ENCODE peak calls at places on chromosome 13, in ten cellular contexts. One of them, this sample, is unnamed.
A peak's percentile ranks its signal among the peaks of the same experiment; 100 is the strongest.

GRCh38 chr13:59250276-59250990 is 913.3 kb downstream of the DIAPH3 start:
- DNase-seq in effector memory CD4-positive, alpha-beta T cell: no peak
- DNase-seq in astrocyte: no peak
- DNase-seq in IMR-90: no peak
- DNase-seq in GM23248: no peak
- DNase-seq in transverse colon: no peak
- DNase-seq in OCI-LY7: no peak
- DNase-seq in left ventricle myocardium inferior: no peak
- DNase-seq in dorsolateral prefrontal cortex: no peak
- DNase-seq in tibial artery: no peak
- DNase-seq in this sample: no peak

GRCh38 chr13:48873598-48873997 is 102.1 kb upstream of the FNDC3A start:
- DNase-seq in effector memory CD4-positive, alpha-beta T cell: no peak
- DNase-seq in astrocyte: peak; percentile 14
- DNase-seq in IMR-90: peak; percentile 59
- DNase-seq in GM23248: peak; percentile 68
- DNase-seq in transverse colon: no peak
- DNase-seq in OCI-LY7: no peak
- DNase-seq in left ventricle myocardium inferior: no peak
- DNase-seq in dorsolateral prefrontal cortex: no peak
- DNase-seq in tibial artery: no peak
- DNase-seq in this sample: peak; percentile 27

GRCh38 chr13:24664726-24665409 is 15.3 kb upstream of the ATP12A start:
- DNase-seq in effector memory CD4-positive, alpha-beta T cell: no peak
- DNase-seq in astrocyte: peak; percentile 73
- DNase-seq in IMR-90: peak; percentile 63
- DNase-seq in GM23248: peak; percentile 85
- DNase-seq in transverse colon: no peak
- DNase-seq in OCI-LY7: no peak
- DNase-seq in left ventricle myocardium inferior: no peak
- DNase-seq in dorsolateral prefrontal cortex: no peak
- DNase-seq in tibial artery: no peak
- DNase-seq in this sample: no peak

GRCh38 chr13:41788552-41788951 is 172.4 kb downstream of the VWA8 start:
- DNase-seq in effector memory CD4-positive, alpha-beta T cell: no peak
- DNase-seq in astrocyte: no peak
- DNase-seq in IMR-90: no peak
- DNase-seq in GM23248: no peak
- DNase-seq in transverse colon: no peak
- DNase-seq in OCI-LY7: no peak
- DNase-seq in left ventricle myocardium inferior: no peak
- DNase-seq in dorsolateral prefrontal cortex: no peak
- DNase-seq in tibial artery: no peak
- DNase-seq in this sample: no peak

GRCh38 chr13:103140001-103140671 is 73.9 kb upstream of the SLC10A2 start:
- DNase-seq in effector memory CD4-positive, alpha-beta T cell: no peak
- DNase-seq in astrocyte: no peak
- DNase-seq in IMR-90: no peak
- DNase-seq in GM23248: peak; percentile 1
- DNase-seq in transverse colon: no peak
- DNase-seq in OCI-LY7: peak; percentile 72
- DNase-seq in left ventricle myocardium inferior: no peak
- DNase-seq in dorsolateral prefrontal cortex: no peak
- DNase-seq in tibial artery: no peak
- DNase-seq in this sample: peak; percentile 27

GRCh38 chr13:108943842-108944241 is 314.4 kb downstream of the MYO16 start:
- DNase-seq in effector memory CD4-positive, alpha-beta T cell: no peak
- DNase-seq in astrocyte: no peak
- DNase-seq in IMR-90: no peak
- DNase-seq in GM23248: no peak
- DNase-seq in transverse colon: no peak
- DNase-seq in OCI-LY7: no peak
- DNase-seq in left ventricle myocardium inferior: no peak
- DNase-seq in dorsolateral prefrontal cortex: no peak
- DNase-seq in tibial artery: no peak
- DNase-seq in this sample: no peak

GRCh38 chr13:112605531-112605990 is 17.6 kb upstream of the TUBGCP3 start:
- DNase-seq in effector memory CD4-positive, alpha-beta T cell: no peak
- DNase-seq in astrocyte: no peak
- DNase-seq in IMR-90: no peak
- DNase-seq in GM23248: peak; percentile 56
- DNase-seq in transverse colon: no peak
- DNase-seq in OCI-LY7: no peak
- DNase-seq in left ventricle myocardium inferior: no peak
- DNase-seq in dorsolateral prefrontal cortex: no peak
- DNase-seq in tibial artery: no peak
- DNase-seq in this sample: no peak

GRCh38 chr13:81133066-81133465 is 792.1 kb upstream of the SPRY2 start:
- DNase-seq in effector memory CD4-positive, alpha-beta T cell: no peak
- DNase-seq in astrocyte: peak; percentile 79
- DNase-seq in IMR-90: no peak
- DNase-seq in GM23248: no peak
- DNase-seq in transverse colon: no peak
- DNase-seq in OCI-LY7: no peak
- DNase-seq in left ventricle myocardium inferior: no peak
- DNase-seq in dorsolateral prefrontal cortex: no peak
- DNase-seq in tibial artery: no peak
- DNase-seq in this sample: no peak

GRCh38 chr13:93227280-93227905 is 786 bp downstream of the GPC6 start:
- DNase-seq in effector memory CD4-positive, alpha-beta T cell: no peak
- DNase-seq in astrocyte: peak; percentile 47
- DNase-seq in IMR-90: peak; percentile 52
- DNase-seq in GM23248: peak; percentile 72
- DNase-seq in transverse colon: peak; percentile 11
- DNase-seq in OCI-LY7: no peak
- DNase-seq in left ventricle myocardium inferior: no peak
- DNase-seq in dorsolateral prefrontal cortex: peak; percentile 16
- DNase-seq in tibial artery: no peak
- DNase-seq in this sample: no peak

GRCh38 chr13:30464496-30465351 is 1.0 kb downstream of the HMGB1 start:
- DNase-seq in effector memory CD4-positive, alpha-beta T cell: peak; percentile 66
- DNase-seq in astrocyte: peak; percentile 77
- DNase-seq in IMR-90: peak; percentile 70
- DNase-seq in GM23248: peak; percentile 91
- DNase-seq in transverse colon: peak; percentile 78
- DNase-seq in OCI-LY7: peak; percentile 74
- DNase-seq in left ventricle myocardium inferior: peak; percentile 78
- DNase-seq in dorsolateral prefrontal cortex: peak; percentile 74
- DNase-seq in tibial artery: peak; percentile 71
- DNase-seq in this sample: no peak

GRCh38 chr13:98143601-98144500 is 957 bp downstream of the FARP1 start:
- DNase-seq in effector memory CD4-positive, alpha-beta T cell: no peak
- DNase-seq in astrocyte: peak; percentile 39
- DNase-seq in IMR-90: peak; percentile 44
- DNase-seq in GM23248: peak; percentile 76
- DNase-seq in transverse colon: peak; percentile 23
- DNase-seq in OCI-LY7: no peak
- DNase-seq in left ventricle myocardium inferior: peak; percentile 20
- DNase-seq in dorsolateral prefrontal cortex: peak; percentile 7
- DNase-seq in tibial artery: peak; percentile 33
- DNase-seq in this sample: no peak

GRCh38 chr13:28532226-28533048 is 37.5 kb upstream of the FLT1 start:
- DNase-seq in effector memory CD4-positive, alpha-beta T cell: no peak
- DNase-seq in astrocyte: no peak
- DNase-seq in IMR-90: no peak
- DNase-seq in GM23248: peak; percentile 55
- DNase-seq in transverse colon: no peak
- DNase-seq in OCI-LY7: no peak
- DNase-seq in left ventricle myocardium inferior: peak; percentile 53
- DNase-seq in dorsolateral prefrontal cortex: no peak
- DNase-seq in tibial artery: peak; percentile 21
- DNase-seq in this sample: no peak

GRCh38 chr13:42720116-42720857 is 61.1 kb upstream of the FAM216B start:
- DNase-seq in effector memory CD4-positive, alpha-beta T cell: no peak
- DNase-seq in astrocyte: peak; percentile 96
- DNase-seq in IMR-90: peak; percentile 99
- DNase-seq in GM23248: peak; percentile 98
- DNase-seq in transverse colon: peak; percentile 55
- DNase-seq in OCI-LY7: no peak
- DNase-seq in left ventricle myocardium inferior: no peak
- DNase-seq in dorsolateral prefrontal cortex: no peak
- DNase-seq in tibial artery: no peak
- DNase-seq in this sample: no peak

DNA sequence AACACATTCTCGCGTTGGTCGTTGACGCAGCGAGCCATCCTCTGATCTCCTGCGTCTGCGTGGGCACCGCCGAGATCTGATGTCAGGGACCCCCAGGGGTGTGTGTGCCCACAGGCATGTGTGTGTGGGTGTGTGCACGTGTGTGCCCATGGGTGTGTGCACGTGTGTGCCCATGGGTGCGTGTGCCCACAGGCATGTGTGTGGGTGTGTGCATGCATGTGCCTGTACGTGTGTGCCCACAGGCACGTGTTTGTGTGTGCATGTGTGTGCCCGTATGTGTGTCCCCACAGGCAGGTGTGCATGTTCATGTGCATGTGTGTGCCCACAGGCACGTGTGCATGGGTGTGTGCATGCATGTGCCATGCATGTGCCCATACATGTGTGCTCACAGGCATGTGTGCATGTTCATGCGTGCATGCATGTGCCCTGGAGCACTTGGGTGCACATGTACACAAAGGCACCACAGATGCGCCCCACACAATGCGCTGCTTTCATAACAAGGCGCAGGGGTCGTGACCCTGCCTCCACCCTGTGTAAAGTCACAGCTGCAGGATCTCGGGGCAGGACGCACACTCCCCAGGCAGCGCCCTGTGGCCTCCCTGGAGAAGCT is 77.5 kb downstream of the RASA3 start:
- DNase-seq in effector memory CD4-positive, alpha-beta T cell: no peak
- DNase-seq in astrocyte: no peak
- DNase-seq in IMR-90: no peak
- DNase-seq in GM23248: no peak
- DNase-seq in transverse colon: no peak
- DNase-seq in OCI-LY7: no peak
- DNase-seq in left ventricle myocardium inferior: no peak
- DNase-seq in dorsolateral prefrontal cortex: no peak
- DNase-seq in tibial artery: no peak
- DNase-seq in this sample: no peak
- H3K27ac ChIP-seq in effector memory CD4-positive, alpha-beta T cell: no peak overlapping the region
- H3K27ac ChIP-seq in astrocyte: no peak overlapping the region
- H3K27ac ChIP-seq in IMR-90: no peak overlapping the region
- H3K27ac ChIP-seq in GM23248: no peak overlapping the region
- H3K27ac ChIP-seq in transverse colon: no peak overlapping the region
- H3K27ac ChIP-seq in OCI-LY7: no peak overlapping the region
- H3K27ac ChIP-seq in left ventricle myocardium inferior: no peak overlapping the region
- H3K27ac ChIP-seq in dorsolateral prefrontal cortex: peak overlapping the region; percentile 78
- H3K27ac ChIP-seq in tibial artery: no peak overlapping the region
- H3K27ac ChIP-seq in this sample: no peak overlapping the region

GRCh38 chr13:105587786-105588185 is 947.7 kb downstream of the EFNB2 start:
- DNase-seq in effector memory CD4-positive, alpha-beta T cell: no peak
- DNase-seq in astrocyte: peak; percentile 67
- DNase-seq in IMR-90: peak; percentile 2
- DNase-seq in GM23248: no peak
- DNase-seq in transverse colon: no peak
- DNase-seq in OCI-LY7: no peak
- DNase-seq in left ventricle myocardium inferior: no peak
- DNase-seq in dorsolateral prefrontal cortex: no peak
- DNase-seq in tibial artery: no peak
- DNase-seq in this sample: no peak
- H3K27ac ChIP-seq in effector memory CD4-positive, alpha-beta T cell: no peak overlapping the region
- H3K27ac ChIP-seq in astrocyte: no peak overlapping the region
- H3K27ac ChIP-seq in IMR-90: no peak overlapping the region
- H3K27ac ChIP-seq in GM23248: no peak overlapping the region
- H3K27ac ChIP-seq in transverse colon: no peak overlapping the region
- H3K27ac ChIP-seq in OCI-LY7: no peak overlapping the region
- H3K27ac ChIP-seq in left ventricle myocardium inferior: no peak overlapping the region
- H3K27ac ChIP-seq in dorsolateral prefrontal cortex: no peak overlapping the region
- H3K27ac ChIP-seq in tibial artery: no peak overlapping the region
- H3K27ac ChIP-seq in this sample: no peak overlapping the region

GRCh38 chr13:73820285-73820684 is 313.9 kb downstream of the KLF12 start:
- DNase-seq in effector memory CD4-positive, alpha-beta T cell: no peak
- DNase-seq in astrocyte: no peak
- DNase-seq in IMR-90: no peak
- DNase-seq in GM23248: no peak
- DNase-seq in transverse colon: no peak
- DNase-seq in OCI-LY7: no peak
- DNase-seq in left ventricle myocardium inferior: no peak
- DNase-seq in dorsolateral prefrontal cortex: no peak
- DNase-seq in tibial artery: no peak
- DNase-seq in this sample: no peak

GRCh38 chr13:73820688-73821087 is 313.5 kb downstream of the KLF12 start:
- DNase-seq in effector memory CD4-positive, alpha-beta T cell: no peak
- DNase-seq in astrocyte: no peak
- DNase-seq in IMR-90: no peak
- DNase-seq in GM23248: no peak
- DNase-seq in transverse colon: no peak
- DNase-seq in OCI-LY7: no peak
- DNase-seq in left ventricle myocardium inferior: no peak
- DNase-seq in dorsolateral prefrontal cortex: no peak
- DNase-seq in tibial artery: no peak
- DNase-seq in this sample: no peak

GRCh38 chr13:73825143-73825542 is 309.1 kb downstream of the KLF12 start:
- DNase-seq in effector memory CD4-positive, alpha-beta T cell: no peak
- DNase-seq in astrocyte: no peak
- DNase-seq in IMR-90: no peak
- DNase-seq in GM23248: no peak
- DNase-seq in transverse colon: no peak
- DNase-seq in OCI-LY7: no peak
- DNase-seq in left ventricle myocardium inferior: no peak
- DNase-seq in dorsolateral prefrontal cortex: no peak
- DNase-seq in tibial artery: no peak
- DNase-seq in this sample: no peak

GRCh38 chr13:73819711-73820110 is 314.5 kb downstream of the KLF12 start:
- DNase-seq in effector memory CD4-positive, alpha-beta T cell: no peak
- DNase-seq in astrocyte: no peak
- DNase-seq in IMR-90: no peak
- DNase-seq in GM23248: no peak
- DNase-seq in transverse colon: no peak
- DNase-seq in OCI-LY7: no peak
- DNase-seq in left ventricle myocardium inferior: no peak
- DNase-seq in dorsolateral prefrontal cortex: no peak
- DNase-seq in tibial artery: no peak
- DNase-seq in this sample: no peak

GRCh38 chr13:73822671-73823592 is 311.3 kb downstream of the KLF12 start:
- DNase-seq in effector memory CD4-positive, alpha-beta T cell: no peak
- DNase-seq in astrocyte: no peak
- DNase-seq in IMR-90: no peak
- DNase-seq in GM23248: no peak
- DNase-seq in transverse colon: no peak
- DNase-seq in OCI-LY7: no peak
- DNase-seq in left ventricle myocardium inferior: no peak
- DNase-seq in dorsolateral prefrontal cortex: no peak
- DNase-seq in tibial artery: no peak
- DNase-seq in this sample: no peak
- H3K27ac ChIP-seq in effector memory CD4-positive, alpha-beta T cell: no peak overlapping the region
- H3K27ac ChIP-seq in astrocyte: no peak overlapping the region
- H3K27ac ChIP-seq in IMR-90: no peak overlapping the region
- H3K27ac ChIP-seq in GM23248: no peak overlapping the region
- H3K27ac ChIP-seq in transverse colon: no peak overlapping the region
- H3K27ac ChIP-seq in OCI-LY7: no peak overlapping the region
- H3K27ac ChIP-seq in left ventricle myocardium inferior: no peak overlapping the region
- H3K27ac ChIP-seq in dorsolateral prefrontal cortex: no peak overlapping the region
- H3K27ac ChIP-seq in tibial artery: no peak overlapping the region
- H3K27ac ChIP-seq in this sample: no peak overlapping the region

DNA sequence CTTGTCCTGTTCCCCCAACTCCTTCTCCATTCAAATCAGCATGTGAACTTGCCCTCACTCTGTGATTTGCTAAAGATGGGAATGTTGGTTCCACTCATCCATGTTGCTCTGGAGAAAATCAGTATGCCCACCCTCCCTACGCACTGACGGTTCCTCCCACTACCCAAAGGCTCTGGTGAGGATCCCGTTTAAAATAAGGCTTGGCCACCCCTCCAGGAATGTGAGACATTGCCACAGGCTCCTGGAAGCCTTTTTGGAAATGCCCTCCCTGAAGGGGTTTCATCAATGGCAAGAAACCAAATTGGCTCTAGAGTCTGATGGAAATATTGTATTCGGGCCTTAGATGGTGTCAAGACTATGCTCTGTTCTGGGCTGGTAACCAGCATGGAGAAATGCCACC is 187.3 kb downstream of the USP12 start:
- DNase-seq in effector memory CD4-positive, alpha-beta T cell: no peak
- DNase-seq in astrocyte: no peak
- DNase-seq in IMR-90: no peak
- DNase-seq in GM23248: no peak
- DNase-seq in transverse colon: no peak
- DNase-seq in OCI-LY7: no peak
- DNase-seq in left ventricle myocardium inferior: no peak
- DNase-seq in dorsolateral prefrontal cortex: no peak
- DNase-seq in tibial artery: no peak
- DNase-seq in this sample: no peak
- H3K27ac ChIP-seq in effector memory CD4-positive, alpha-beta T cell: no peak overlapping the region
- H3K27ac ChIP-seq in astrocyte: no peak overlapping the region
- H3K27ac ChIP-seq in IMR-90: peak overlapping the region; percentile 84
- H3K27ac ChIP-seq in GM23248: peak overlapping the region; percentile 73
- H3K27ac ChIP-seq in transverse colon: peak overlapping the region; percentile 87
- H3K27ac ChIP-seq in OCI-LY7: no peak overlapping the region
- H3K27ac ChIP-seq in left ventricle myocardium inferior: peak overlapping the region; percentile 88
- H3K27ac ChIP-seq in dorsolateral prefrontal cortex: no peak overlapping the region
- H3K27ac ChIP-seq in tibial artery: peak overlapping the region; percentile 75
- H3K27ac ChIP-seq in this sample: no peak overlapping the region

This sample was measured in iPS DF 6.9.